ENCODE peak calls at places on chromosome 1, in nine cellular contexts. One of them, this sample, is unnamed. For H3K27me3 and H3K4me1, the result is how much of the 10 kb centered on the place peaks cover.

GRCh38 chr1:52877554-52877953 is 35.0 kb downstream of the ZYG11A start:
- DNase-seq in breast epithelium: no peak
- DNase-seq in sigmoid colon: no peak
- DNase-seq in esophagus muscularis mucosa: no peak
- DNase-seq in K562: no peak
- DNase-seq in IMR-90: peak
- DNase-seq in right lobe of liver: no peak
- DNase-seq in uterus: no peak
- DNase-seq in adrenal gland: no peak
- DNase-seq in this sample: no peak

GRCh38 chr1:17119744-17120482 is 662 bp upstream of the PADI2 start:
- DNase-seq in right lobe of liver: no peak
- DNase-seq in breast epithelium: no peak
- DNase-seq in sigmoid colon: no peak
- DNase-seq in IMR-90: no peak
- DNase-seq in esophagus muscularis mucosa: no peak
- DNase-seq in K562: peak
- DNase-seq in adrenal gland: no peak
- DNase-seq in uterus: no peak
- DNase-seq in this sample: no peak

GRCh38 chr1:176545034-176545639 is 82.2 kb downstream of the PAPPA2 start:
- DNase-seq in uterus: no peak
- DNase-seq in sigmoid colon: no peak
- DNase-seq in IMR-90: no peak
- DNase-seq in right lobe of liver: no peak
- DNase-seq in esophagus muscularis mucosa: no peak
- DNase-seq in adrenal gland: no peak
- DNase-seq in K562: no peak
- DNase-seq in breast epithelium: no peak
- DNase-seq in this sample: no peak

GRCh38 chr1:21045351-21045750 is 131.3 kb downstream of the EIF4G3 start:
- DNase-seq in right lobe of liver: no peak
- DNase-seq in K562: no peak
- DNase-seq in breast epithelium: no peak
- DNase-seq in sigmoid colon: no peak
- DNase-seq in adrenal gland: no peak
- DNase-seq in esophagus muscularis mucosa: no peak
- DNase-seq in uterus: no peak
- DNase-seq in IMR-90: no peak
- DNase-seq in this sample: no peak

GRCh38 chr1:158496379-158496778 is 24.4 kb downstream of the OR10R2 start:
- DNase-seq in adrenal gland: no peak
- DNase-seq in right lobe of liver: no peak
- DNase-seq in esophagus muscularis mucosa: no peak
- DNase-seq in uterus: no peak
- DNase-seq in sigmoid colon: no peak
- DNase-seq in K562: no peak
- DNase-seq in IMR-90: no peak
- DNase-seq in breast epithelium: no peak
- DNase-seq in this sample: no peak

GRCh38 chr1:223037845-223038244 is 105.2 kb downstream of the TLR5 start:
- DNase-seq in right lobe of liver: no peak
- DNase-seq in uterus: no peak
- DNase-seq in adrenal gland: no peak
- DNase-seq in sigmoid colon: no peak
- DNase-seq in K562: no peak
- DNase-seq in breast epithelium: no peak
- DNase-seq in esophagus muscularis mucosa: no peak
- DNase-seq in IMR-90: no peak
- DNase-seq in this sample: no peak

GRCh38 chr1:16145988-16146887 is 9.6 kb downstream of the EPHA2 start:
- DNase-seq in esophagus muscularis mucosa: no peak
- DNase-seq in K562: peak
- DNase-seq in adrenal gland: peak
- DNase-seq in sigmoid colon: peak
- DNase-seq in IMR-90: peak
- DNase-seq in breast epithelium: peak
- DNase-seq in uterus: peak
- DNase-seq in right lobe of liver: peak
- DNase-seq in this sample: peak

GRCh38 chr1:64721135-64721534 is 23.7 kb upstream of the RAVER2 start:
- DNase-seq in right lobe of liver: no peak
- DNase-seq in sigmoid colon: no peak
- DNase-seq in breast epithelium: no peak
- DNase-seq in IMR-90: no peak
- DNase-seq in adrenal gland: no peak
- DNase-seq in esophagus muscularis mucosa: no peak
- DNase-seq in uterus: no peak
- DNase-seq in K562: no peak
- DNase-seq in this sample: no peak

GRCh38 chr1:82979593-82980230 is 1019.2 kb downstream of the TTLL7 start:
- DNase-seq in breast epithelium: no peak
- DNase-seq in sigmoid colon: no peak
- DNase-seq in K562: no peak
- DNase-seq in right lobe of liver: no peak
- DNase-seq in adrenal gland: no peak
- DNase-seq in esophagus muscularis mucosa: no peak
- DNase-seq in IMR-90: no peak
- DNase-seq in uterus: no peak
- DNase-seq in this sample: no peak

GRCh38 chr1:70627910-70628309 is 216.8 kb downstream of the CTH start:
- DNase-seq in IMR-90: no peak
- DNase-seq in esophagus muscularis mucosa: no peak
- DNase-seq in K562: no peak
- DNase-seq in adrenal gland: no peak
- DNase-seq in right lobe of liver: no peak
- DNase-seq in sigmoid colon: no peak
- DNase-seq in breast epithelium: no peak
- DNase-seq in uterus: no peak
- DNase-seq in this sample: no peak

GRCh38 chr1:33640114-33640660 is 167.7 kb downstream of the ZSCAN20 start:
- DNase-seq in adrenal gland: no peak
- DNase-seq in IMR-90: peak
- DNase-seq in K562: no peak
- DNase-seq in right lobe of liver: no peak
- DNase-seq in uterus: no peak
- DNase-seq in breast epithelium: no peak
- DNase-seq in sigmoid colon: no peak
- DNase-seq in esophagus muscularis mucosa: no peak
- DNase-seq in this sample: no peak

GRCh38 chr1:1280782-1281481 is 696 bp downstream of the SCNN1D start:
- DNase-seq in right lobe of liver: no peak
- DNase-seq in adrenal gland: no peak
- DNase-seq in breast epithelium: no peak
- DNase-seq in uterus: no peak
- DNase-seq in esophagus muscularis mucosa: no peak
- DNase-seq in K562: no peak
- DNase-seq in IMR-90: no peak
- DNase-seq in sigmoid colon: no peak
- DNase-seq in this sample: no peak
- H3K27me3 ChIP-seq in right lobe of liver: under half
- H3K27me3 ChIP-seq in adrenal gland: under half
- H3K27me3 ChIP-seq in breast epithelium: under half
- H3K27me3 ChIP-seq in uterus: under half
- H3K27me3 ChIP-seq in esophagus muscularis mucosa: under half
- H3K27me3 ChIP-seq in K562: under half
- H3K27me3 ChIP-seq in IMR-90: under half
- H3K27me3 ChIP-seq in sigmoid colon: under half
- H3K27me3 ChIP-seq in this sample: under half

GRCh38 chr1:25018878-25019277 is 88.8 kb upstream of the RUNX3 start:
- DNase-seq in esophagus muscularis mucosa: no peak
- DNase-seq in adrenal gland: no peak
- DNase-seq in IMR-90: no peak
- DNase-seq in K562: no peak
- DNase-seq in right lobe of liver: no peak
- DNase-seq in uterus: no peak
- DNase-seq in sigmoid colon: no peak
- DNase-seq in breast epithelium: no peak
- DNase-seq in this sample: no peak

GRCh38 chr1:25020173-25020840 is 90.2 kb upstream of the RUNX3 start:
- DNase-seq in esophagus muscularis mucosa: no peak
- DNase-seq in sigmoid colon: no peak
- DNase-seq in right lobe of liver: no peak
- DNase-seq in K562: no peak
- DNase-seq in breast epithelium: no peak
- DNase-seq in IMR-90: no peak
- DNase-seq in uterus: no peak
- DNase-seq in adrenal gland: no peak
- DNase-seq in this sample: no peak

GRCh38 chr1:25017436-25018109 is 87.5 kb upstream of the RUNX3 start:
- DNase-seq in breast epithelium: no peak
- DNase-seq in K562: peak
- DNase-seq in right lobe of liver: no peak
- DNase-seq in adrenal gland: no peak
- DNase-seq in esophagus muscularis mucosa: no peak
- DNase-seq in IMR-90: peak
- DNase-seq in uterus: no peak
- DNase-seq in sigmoid colon: no peak
- DNase-seq in this sample: no peak

GRCh38 chr1:25019351-25020172 is 89.5 kb upstream of the RUNX3 start:
- DNase-seq in right lobe of liver: no peak
- DNase-seq in breast epithelium: no peak
- DNase-seq in IMR-90: no peak
- DNase-seq in adrenal gland: no peak
- DNase-seq in K562: no peak
- DNase-seq in esophagus muscularis mucosa: no peak
- DNase-seq in uterus: no peak
- DNase-seq in sigmoid colon: no peak
- DNase-seq in this sample: no peak

GRCh38 chr1:25018110-25018470 is 88.0 kb upstream of the RUNX3 start:
- DNase-seq in breast epithelium: no peak
- DNase-seq in sigmoid colon: no peak
- DNase-seq in esophagus muscularis mucosa: no peak
- DNase-seq in uterus: no peak
- DNase-seq in K562: no peak
- DNase-seq in IMR-90: no peak
- DNase-seq in right lobe of liver: no peak
- DNase-seq in adrenal gland: no peak
- DNase-seq in this sample: no peak
- H3K4me1 ChIP-seq in breast epithelium: under half
- H3K4me1 ChIP-seq in sigmoid colon: under half
- H3K4me1 ChIP-seq in esophagus muscularis mucosa: under half
- H3K4me1 ChIP-seq in uterus: under half
- H3K4me1 ChIP-seq in K562: under half
- H3K4me1 ChIP-seq in IMR-90: under half
- H3K4me1 ChIP-seq in right lobe of liver: under half
- H3K4me1 ChIP-seq in adrenal gland: under half
- H3K4me1 ChIP-seq in this sample: under half

GRCh38 chr1:27366411-27367159 is at the start of gene MAP3K6:
- DNase-seq in K562: peak
- DNase-seq in uterus: peak
- DNase-seq in right lobe of liver: peak
- DNase-seq in esophagus muscularis mucosa: peak
- DNase-seq in adrenal gland: peak
- DNase-seq in breast epithelium: peak
- DNase-seq in sigmoid colon: peak
- DNase-seq in IMR-90: peak
- DNase-seq in this sample: peak

GRCh38 chr1:27366113-27366410 is 699 bp downstream of the MAP3K6 start:
- DNase-seq in right lobe of liver: peak
- DNase-seq in K562: peak
- DNase-seq in breast epithelium: peak
- DNase-seq in esophagus muscularis mucosa: peak
- DNase-seq in uterus: peak
- DNase-seq in IMR-90: peak
- DNase-seq in sigmoid colon: peak
- DNase-seq in adrenal gland: peak
- DNase-seq in this sample: peak

GRCh38 chr1:27364696-27365371 is 1.9 kb downstream of the MAP3K6 start:
- DNase-seq in adrenal gland: no peak
- DNase-seq in right lobe of liver: no peak
- DNase-seq in breast epithelium: no peak
- DNase-seq in sigmoid colon: no peak
- DNase-seq in uterus: no peak
- DNase-seq in esophagus muscularis mucosa: no peak
- DNase-seq in K562: no peak
- DNase-seq in IMR-90: no peak
- DNase-seq in this sample: no peak

GRCh38 chr1:27363766-27364695 is 2.7 kb downstream of the MAP3K6 start:
- DNase-seq in adrenal gland: no peak
- DNase-seq in right lobe of liver: no peak
- DNase-seq in IMR-90: no peak
- DNase-seq in uterus: no peak
- DNase-seq in sigmoid colon: no peak
- DNase-seq in esophagus muscularis mucosa: no peak
- DNase-seq in K562: no peak
- DNase-seq in breast epithelium: no peak
- DNase-seq in this sample: no peak

DNA sequence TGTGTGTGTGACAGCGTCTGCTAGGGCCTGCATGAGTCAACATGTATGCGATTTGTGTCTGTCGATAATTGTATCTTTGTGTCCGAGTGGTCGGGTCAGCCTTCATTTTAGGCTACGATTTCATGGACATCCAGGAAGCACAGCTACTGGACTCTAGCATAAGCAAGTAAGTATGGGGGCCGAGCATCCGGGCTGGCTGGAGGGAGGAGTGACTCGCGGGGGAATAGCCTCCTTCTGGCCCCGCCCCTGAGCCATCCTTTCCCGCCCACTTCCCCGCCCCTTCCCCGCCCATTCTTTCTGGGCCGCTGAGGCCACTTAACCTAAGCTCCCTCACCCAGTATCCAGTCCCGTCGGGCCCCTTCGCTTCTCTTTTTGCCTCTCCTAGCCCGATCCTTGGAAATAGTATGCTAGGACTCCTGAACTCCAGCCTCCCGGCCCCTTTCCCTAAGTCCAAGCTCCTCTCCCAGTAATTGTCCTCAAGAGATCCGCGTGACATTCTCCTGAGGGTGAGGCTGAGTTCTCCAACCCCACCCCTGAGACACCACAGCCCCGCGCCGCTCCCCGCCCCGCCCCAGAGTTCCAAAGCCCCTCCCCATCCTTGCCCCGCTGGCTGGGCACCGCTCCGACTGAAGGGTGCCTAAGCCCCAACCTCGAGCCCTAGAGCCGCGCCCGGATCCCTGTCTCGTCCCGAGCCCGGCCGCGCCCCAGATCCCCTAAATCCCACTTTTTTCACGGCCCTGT is 1.2 kb downstream of the MAP3K6 start:
- DNase-seq in adrenal gland: peak
- DNase-seq in IMR-90: peak
- DNase-seq in breast epithelium: peak
- DNase-seq in esophagus muscularis mucosa: peak
- DNase-seq in K562: peak
- DNase-seq in uterus: peak
- DNase-seq in sigmoid colon: peak
- DNase-seq in right lobe of liver: peak
- DNase-seq in this sample: peak
- TF ChIP-seq POLR2A in adrenal gland: peak
- TF ChIP-seq POLR2A in IMR-90: no peak
- TF ChIP-seq POLR2A in breast epithelium: no peak
- TF ChIP-seq POLR2A in esophagus muscularis mucosa: no peak
- TF ChIP-seq POLR2A in K562: peak
- TF ChIP-seq POLR2A in uterus: peak
- TF ChIP-seq POLR2A in sigmoid colon: peak
- TF ChIP-seq POLR2A in right lobe of liver: peak
- TF ChIP-seq POLR2A in this sample: no peak

DNA sequence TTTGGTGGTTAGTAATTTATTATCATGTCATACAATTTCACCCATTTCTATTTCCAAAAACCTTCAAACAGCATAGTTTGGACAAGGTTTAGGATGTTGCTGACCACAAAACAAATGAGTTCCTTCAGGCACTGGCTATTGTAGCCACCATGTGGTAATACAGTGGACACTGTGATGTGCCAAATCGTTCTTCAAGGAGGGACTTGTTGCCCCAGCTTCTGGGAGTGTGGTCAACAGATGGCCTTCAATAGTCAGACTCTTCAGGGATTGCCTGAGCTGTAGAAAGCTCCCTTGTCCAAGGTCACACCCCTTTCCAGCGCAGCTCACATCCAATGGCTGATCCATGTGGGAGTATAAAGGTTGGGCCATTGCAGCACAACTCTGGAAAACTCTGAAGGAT is 2.6 kb downstream of the PDE4B start:
- DNase-seq in K562: no peak
- DNase-seq in breast epithelium: no peak
- DNase-seq in right lobe of liver: no peak
- DNase-seq in IMR-90: no peak
- DNase-seq in adrenal gland: no peak
- DNase-seq in sigmoid colon: no peak
- DNase-seq in esophagus muscularis mucosa: no peak
- DNase-seq in uterus: no peak
- DNase-seq in this sample: no peak
- H3K27me3 ChIP-seq in K562: under half
- H3K27me3 ChIP-seq in breast epithelium: under half
- H3K27me3 ChIP-seq in right lobe of liver: under half
- H3K27me3 ChIP-seq in IMR-90: under half
- H3K27me3 ChIP-seq in adrenal gland: under half
- H3K27me3 ChIP-seq in sigmoid colon: under half
- H3K27me3 ChIP-seq in esophagus muscularis mucosa: under half
- H3K27me3 ChIP-seq in uterus: under half
- H3K27me3 ChIP-seq in this sample: under half